ENCODE peak calls at places on chromosomes 1 and 21, in seven cellular contexts. One of them, this sample, is unnamed.
A peak's percentile ranks its signal among the peaks of the same experiment; 100 is the strongest.

GRCh38 chr1:109483658-109484518 is at the start of gene ATXN7L2:
- DNase-seq in tibial artery: peak; percentile 88
- DNase-seq in cardiac fibroblast: peak; percentile 95
- DNase-seq in CD8-positive, alpha-beta T cell: peak; percentile 88
- DNase-seq in upper lobe of right lung: peak; percentile 95
- DNase-seq in A549: peak; percentile 92
- DNase-seq in lung: peak; percentile 93
- DNase-seq in this sample: peak; percentile 57

GRCh38 chr1:26772687-26773086 is 15.1 kb upstream of the PIGV start:
- DNase-seq in tibial artery: no peak
- DNase-seq in cardiac fibroblast: peak; percentile 82
- DNase-seq in CD8-positive, alpha-beta T cell: no peak
- DNase-seq in upper lobe of right lung: no peak
- DNase-seq in A549: peak; percentile 28
- DNase-seq in lung: no peak
- DNase-seq in this sample: peak; percentile 96

GRCh38 chr1:116261227-116261626 is 111.8 kb upstream of the ATP1A1 start:
- DNase-seq in tibial artery: no peak
- DNase-seq in cardiac fibroblast: peak; percentile 31
- DNase-seq in CD8-positive, alpha-beta T cell: no peak
- DNase-seq in upper lobe of right lung: no peak
- DNase-seq in A549: no peak
- DNase-seq in lung: no peak
- DNase-seq in this sample: no peak

GRCh38 chr1:43144228-43144627 is 27.9 kb downstream of the EBNA1BP2 start:
- DNase-seq in tibial artery: no peak
- DNase-seq in cardiac fibroblast: peak; percentile 41
- DNase-seq in CD8-positive, alpha-beta T cell: no peak
- DNase-seq in upper lobe of right lung: no peak
- DNase-seq in A549: no peak
- DNase-seq in lung: no peak
- DNase-seq in this sample: peak; percentile 14

GRCh38 chr1:201647094-201647493 is 108.2 kb downstream of the NAV1 start:
- DNase-seq in tibial artery: no peak
- DNase-seq in cardiac fibroblast: no peak
- DNase-seq in CD8-positive, alpha-beta T cell: no peak
- DNase-seq in upper lobe of right lung: no peak
- DNase-seq in A549: no peak
- DNase-seq in lung: no peak
- DNase-seq in this sample: no peak

GRCh38 chr1:21859669-21860179 is 47.7 kb downstream of the LDLRAD2 start:
- DNase-seq in tibial artery: no peak
- DNase-seq in cardiac fibroblast: no peak
- DNase-seq in CD8-positive, alpha-beta T cell: no peak
- DNase-seq in upper lobe of right lung: no peak
- DNase-seq in A549: no peak
- DNase-seq in lung: no peak
- DNase-seq in this sample: no peak

GRCh38 chr1:68230901-68231626 is 1.3 kb downstream of the WLS start:
- DNase-seq in tibial artery: peak; percentile 25
- DNase-seq in cardiac fibroblast: no peak
- DNase-seq in CD8-positive, alpha-beta T cell: no peak
- DNase-seq in upper lobe of right lung: peak; percentile 69
- DNase-seq in A549: no peak
- DNase-seq in lung: peak; percentile 32
- DNase-seq in this sample: no peak

GRCh38 chr1:34685225-34685624 is 69.6 kb upstream of the GJB5 start:
- DNase-seq in tibial artery: no peak
- DNase-seq in cardiac fibroblast: no peak
- DNase-seq in CD8-positive, alpha-beta T cell: no peak
- DNase-seq in upper lobe of right lung: no peak
- DNase-seq in A549: no peak
- DNase-seq in lung: no peak
- DNase-seq in this sample: no peak

GRCh38 chr1:21914880-21915640 is 22.1 kb downstream of the HSPG2 start:
- DNase-seq in tibial artery: peak; percentile 38
- DNase-seq in cardiac fibroblast: peak; percentile 54
- DNase-seq in CD8-positive, alpha-beta T cell: no peak
- DNase-seq in upper lobe of right lung: no peak
- DNase-seq in A549: no peak
- DNase-seq in lung: no peak
- DNase-seq in this sample: no peak

GRCh38 chr1:94236021-94236491 is 1.3 kb downstream of the ARHGAP29 start:
- DNase-seq in tibial artery: no peak
- DNase-seq in cardiac fibroblast: peak; percentile 77
- DNase-seq in CD8-positive, alpha-beta T cell: no peak
- DNase-seq in upper lobe of right lung: no peak
- DNase-seq in A549: no peak
- DNase-seq in lung: no peak
- DNase-seq in this sample: no peak

GRCh38 chr1:242629396-242629795 is 104.9 kb upstream of the PLD5 start:
- DNase-seq in tibial artery: no peak
- DNase-seq in cardiac fibroblast: no peak
- DNase-seq in CD8-positive, alpha-beta T cell: no peak
- DNase-seq in upper lobe of right lung: no peak
- DNase-seq in A549: no peak
- DNase-seq in lung: no peak
- DNase-seq in this sample: no peak

GRCh38 chr1:163163861-163164582 is 38.7 kb downstream of the RGS5 start:
- DNase-seq in tibial artery: no peak
- DNase-seq in cardiac fibroblast: peak; percentile 59
- DNase-seq in CD8-positive, alpha-beta T cell: no peak
- DNase-seq in upper lobe of right lung: no peak
- DNase-seq in A549: no peak
- DNase-seq in lung: no peak
- DNase-seq in this sample: peak; percentile 80

GRCh38 chr1:84496498-84496897 is 9.7 kb upstream of the SPATA1 start:
- DNase-seq in tibial artery: no peak
- DNase-seq in cardiac fibroblast: no peak
- DNase-seq in CD8-positive, alpha-beta T cell: no peak
- DNase-seq in upper lobe of right lung: no peak
- DNase-seq in A549: no peak
- DNase-seq in lung: no peak
- DNase-seq in this sample: no peak

GRCh38 chr1:209655832-209656231 is 3.6 kb upstream of the LAMB3 start:
- DNase-seq in tibial artery: no peak
- DNase-seq in cardiac fibroblast: no peak
- DNase-seq in CD8-positive, alpha-beta T cell: no peak
- DNase-seq in upper lobe of right lung: no peak
- DNase-seq in A549: no peak
- DNase-seq in lung: no peak
- DNase-seq in this sample: no peak

GRCh38 chr1:3261007-3261968 is 192.3 kb downstream of the PRDM16 start:
- DNase-seq in tibial artery: no peak
- DNase-seq in cardiac fibroblast: no peak
- DNase-seq in CD8-positive, alpha-beta T cell: no peak
- DNase-seq in upper lobe of right lung: no peak
- DNase-seq in A549: no peak
- DNase-seq in lung: no peak
- DNase-seq in this sample: no peak

GRCh38 chr1:117466761-117467160 is 99.5 kb downstream of the MAN1A2 start:
- DNase-seq in tibial artery: no peak
- DNase-seq in cardiac fibroblast: peak; percentile 41
- DNase-seq in CD8-positive, alpha-beta T cell: no peak
- DNase-seq in upper lobe of right lung: no peak
- DNase-seq in A549: no peak
- DNase-seq in lung: no peak
- DNase-seq in this sample: no peak

GRCh38 chr1:154608522-154609294 is 722 bp upstream of the ADAR start:
- DNase-seq in tibial artery: peak; percentile 32
- DNase-seq in cardiac fibroblast: peak; percentile 63
- DNase-seq in CD8-positive, alpha-beta T cell: no peak
- DNase-seq in upper lobe of right lung: no peak
- DNase-seq in A549: peak; percentile 22
- DNase-seq in lung: peak; percentile 30
- DNase-seq in this sample: no peak

GRCh38 chr1:162018418-162018817 is 5.3 kb downstream of the OLFML2B start:
- DNase-seq in tibial artery: no peak
- DNase-seq in cardiac fibroblast: no peak
- DNase-seq in CD8-positive, alpha-beta T cell: no peak
- DNase-seq in upper lobe of right lung: no peak
- DNase-seq in A549: no peak
- DNase-seq in lung: no peak
- DNase-seq in this sample: no peak

GRCh38 chr1:966603-967295 is 467 bp downstream of the PLEKHN1 start:
- DNase-seq in tibial artery: peak; percentile 59
- DNase-seq in cardiac fibroblast: peak; percentile 57
- DNase-seq in CD8-positive, alpha-beta T cell: peak; percentile 32
- DNase-seq in upper lobe of right lung: peak; percentile 89
- DNase-seq in A549: peak; percentile 65
- DNase-seq in lung: peak; percentile 74
- DNase-seq in this sample: no peak

GRCh38 chr1:161193561-161194235 is 5.2 kb downstream of the ADAMTS4 start:
- DNase-seq in tibial artery: no peak
- DNase-seq in cardiac fibroblast: no peak
- DNase-seq in CD8-positive, alpha-beta T cell: no peak
- DNase-seq in upper lobe of right lung: no peak
- DNase-seq in A549: no peak
- DNase-seq in lung: no peak
- DNase-seq in this sample: no peak

GRCh38 chr1:3270403-3271245 is 183.8 kb upstream of the ARHGEF16 start:
- DNase-seq in tibial artery: no peak
- DNase-seq in cardiac fibroblast: no peak
- DNase-seq in CD8-positive, alpha-beta T cell: no peak
- DNase-seq in upper lobe of right lung: no peak
- DNase-seq in A549: no peak
- DNase-seq in lung: no peak
- DNase-seq in this sample: no peak

GRCh38 chr1:210822897-210823296 is 311.1 kb downstream of the KCNH1 start:
- DNase-seq in tibial artery: no peak
- DNase-seq in cardiac fibroblast: no peak
- DNase-seq in CD8-positive, alpha-beta T cell: no peak
- DNase-seq in upper lobe of right lung: no peak
- DNase-seq in A549: no peak
- DNase-seq in lung: no peak
- DNase-seq in this sample: no peak

GRCh38 chr1:64133036-64133435 is 70.4 kb upstream of the UBE2U start:
- DNase-seq in tibial artery: no peak
- DNase-seq in cardiac fibroblast: peak; percentile 82
- DNase-seq in CD8-positive, alpha-beta T cell: no peak
- DNase-seq in upper lobe of right lung: no peak
- DNase-seq in A549: peak; percentile 25
- DNase-seq in lung: no peak
- DNase-seq in this sample: peak; percentile 81

GRCh38 chr1:91885716-91886506 is at the start of gene TGFBR3:
- DNase-seq in tibial artery: peak; percentile 93
- DNase-seq in cardiac fibroblast: peak; percentile 98
- DNase-seq in CD8-positive, alpha-beta T cell: peak; percentile 56
- DNase-seq in upper lobe of right lung: peak; percentile 95
- DNase-seq in A549: peak; percentile 76
- DNase-seq in lung: peak; percentile 89
- DNase-seq in this sample: peak; percentile 73

GRCh38 chr1:157249326-157249725 is 111.1 kb upstream of the ETV3 start:
- DNase-seq in tibial artery: no peak
- DNase-seq in cardiac fibroblast: no peak
- DNase-seq in CD8-positive, alpha-beta T cell: no peak
- DNase-seq in upper lobe of right lung: no peak
- DNase-seq in A549: no peak
- DNase-seq in lung: no peak
- DNase-seq in this sample: no peak

GRCh38 chr21:31360717-31361116 is 16.7 kb upstream of the TIAM1 start:
- DNase-seq in tibial artery: no peak
- DNase-seq in cardiac fibroblast: no peak
- DNase-seq in CD8-positive, alpha-beta T cell: no peak
- DNase-seq in upper lobe of right lung: no peak
- DNase-seq in A549: no peak
- DNase-seq in lung: no peak
- DNase-seq in this sample: no peak

GRCh38 chr1:96080925-96081324 is 640.7 kb upstream of the PTBP2 start:
- DNase-seq in tibial artery: no peak
- DNase-seq in cardiac fibroblast: peak; percentile 15
- DNase-seq in CD8-positive, alpha-beta T cell: no peak
- DNase-seq in upper lobe of right lung: no peak
- DNase-seq in A549: no peak
- DNase-seq in lung: no peak
- DNase-seq in this sample: no peak
- TF ChIP-seq CTCF in tibial artery: no peak
- TF ChIP-seq CTCF in cardiac fibroblast: no peak
- TF ChIP-seq CTCF in CD8-positive, alpha-beta T cell: no peak
- TF ChIP-seq CTCF in upper lobe of right lung: no peak
- TF ChIP-seq CTCF in A549: no peak
- TF ChIP-seq CTCF in lung: no peak
- TF ChIP-seq CTCF in this sample: no peak

GRCh38 chr1:205943245-205943644 is at the start of gene SLC26A9:
- DNase-seq in tibial artery: no peak
- DNase-seq in cardiac fibroblast: no peak
- DNase-seq in CD8-positive, alpha-beta T cell: no peak
- DNase-seq in upper lobe of right lung: peak; percentile 78
- DNase-seq in A549: no peak
- DNase-seq in lung: no peak
- DNase-seq in this sample: no peak
- TF ChIP-seq CTCF in tibial artery: no peak
- TF ChIP-seq CTCF in cardiac fibroblast: no peak
- TF ChIP-seq CTCF in CD8-positive, alpha-beta T cell: no peak
- TF ChIP-seq CTCF in upper lobe of right lung: no peak
- TF ChIP-seq CTCF in A549: no peak
- TF ChIP-seq CTCF in lung: no peak
- TF ChIP-seq CTCF in this sample: no peak

GRCh38 chr21:34934350-34934749 is 114.8 kb downstream of the RUNX1 start:
- DNase-seq in tibial artery: no peak
- DNase-seq in cardiac fibroblast: no peak
- DNase-seq in CD8-positive, alpha-beta T cell: no peak
- DNase-seq in upper lobe of right lung: no peak
- DNase-seq in A549: no peak
- DNase-seq in lung: no peak
- DNase-seq in this sample: no peak
- TF ChIP-seq CTCF in tibial artery: no peak
- TF ChIP-seq CTCF in cardiac fibroblast: no peak
- TF ChIP-seq CTCF in CD8-positive, alpha-beta T cell: no peak
- TF ChIP-seq CTCF in upper lobe of right lung: no peak
- TF ChIP-seq CTCF in A549: no peak
- TF ChIP-seq CTCF in lung: no peak
- TF ChIP-seq CTCF in this sample: no peak

DNA sequence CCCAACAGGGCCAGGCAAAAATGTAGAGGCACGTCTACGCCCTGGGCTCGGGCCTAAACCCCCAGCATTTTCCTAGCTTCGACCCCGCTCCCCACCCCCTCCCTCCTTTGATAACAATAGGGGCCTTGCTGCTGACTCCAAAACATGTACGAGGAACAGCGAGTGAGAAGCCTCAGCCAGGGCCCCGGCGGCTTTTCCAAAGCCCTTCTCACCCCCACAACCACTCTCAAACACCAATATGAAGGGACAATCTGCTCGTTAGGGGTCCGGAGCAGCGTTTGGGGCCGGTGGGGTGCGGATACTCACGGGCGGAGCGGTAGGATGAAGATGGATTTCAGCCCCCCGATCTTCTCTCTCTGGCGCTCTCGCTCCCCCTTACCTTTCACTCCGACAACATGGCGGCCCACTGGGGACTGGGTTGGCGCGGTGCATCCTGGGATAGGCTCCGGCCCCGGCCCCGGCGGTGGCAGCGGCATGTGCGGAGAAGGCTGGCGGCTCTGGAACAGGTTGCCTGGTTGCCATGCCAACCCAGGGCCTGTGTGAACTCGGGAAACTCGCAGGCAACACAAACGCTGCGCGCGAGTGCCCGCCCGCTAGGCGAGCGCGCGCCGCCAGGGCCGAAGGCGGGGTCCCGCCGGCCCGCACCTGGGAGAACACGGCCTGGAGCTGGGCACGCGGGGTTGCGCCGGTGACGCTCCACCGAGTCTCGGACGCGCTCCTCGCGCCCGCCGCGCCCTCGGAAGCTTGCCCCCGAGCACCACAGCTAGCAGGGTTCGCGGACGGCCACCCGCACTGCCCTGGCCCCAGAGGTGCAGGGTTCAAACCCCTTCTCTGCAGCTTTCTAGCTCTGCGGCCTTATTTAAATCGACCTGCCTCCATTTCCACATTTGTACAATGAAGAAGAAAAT is at the start of gene PUM1:
- DNase-seq in tibial artery: peak; percentile 97
- DNase-seq in cardiac fibroblast: peak; percentile 98
- DNase-seq in CD8-positive, alpha-beta T cell: peak; percentile 97
- DNase-seq in upper lobe of right lung: peak; percentile 99
- DNase-seq in A549: peak; percentile 80
- DNase-seq in lung: peak; percentile 99
- DNase-seq in this sample: peak; percentile 82
- TF ChIP-seq CTCF in tibial artery: peak; percentile 17
- TF ChIP-seq CTCF in cardiac fibroblast: no peak
- TF ChIP-seq CTCF in CD8-positive, alpha-beta T cell: no peak
- TF ChIP-seq CTCF in upper lobe of right lung: peak; percentile 8
- TF ChIP-seq CTCF in A549: no peak
- TF ChIP-seq CTCF in lung: no peak
- TF ChIP-seq CTCF in this sample: no peak

This sample was measured in AG09309.